ENCODE peak calls at places on chromosome 12, in four cellular contexts. F is omental fat pad; S is PC-3; N is CD8-positive, alpha-beta T cell. T is an unnamed sample.

GRCh38 chr12:113674302-113674701 is 202.6 kb upstream of the LHX5 start:
- DNase-seq in F (no peak), S (no peak), N (no peak), T (no peak)

GRCh38 chr12:93876360-93876759 is 199.2 kb downstream of the CRADD start:
- DNase-seq in F (no peak), S (no peak), N (no peak), T (no peak)

GRCh38 chr12:108722992-108723766 is 8.1 kb downstream of the CORO1C start:
- DNase-seq in F (no peak), S (peak), N (no peak), T (peak)

GRCh38 chr12:30015661-30016060 is 231.9 kb upstream of the TMTC1 start:
- DNase-seq in F (no peak), S (no peak), N (no peak), T (peak)

GRCh38 chr12:116172224-116172849 is 105.2 kb downstream of the MED13L start:
- DNase-seq in F (no peak), S (no peak), N (no peak), T (no peak)

GRCh38 chr12:70367268-70368141 is 1.4 kb downstream of the KCNMB4 start:
- DNase-seq in F (no peak), S (no peak), N (no peak), T (no peak)

GRCh38 chr12:123058980-123059379 is 78.5 kb downstream of the ARL6IP4 start:
- DNase-seq in F (no peak), S (no peak), N (no peak), T (no peak)

GRCh38 chr12:40049268-40049667 is 56.6 kb downstream of the SLC2A13 start:
- DNase-seq in F (no peak), S (no peak), N (no peak), T (no peak)

GRCh38 chr12:93894391-93895095 is 217.4 kb downstream of the CRADD start:
- DNase-seq in F (peak), S (no peak), N (no peak), T (no peak)

GRCh38 chr12:106739815-106740552 is 34.5 kb upstream of the RIC8B start:
- DNase-seq in F (no peak), S (peak), N (no peak), T (no peak)

GRCh38 chr12:39227218-39227617 is 215.7 kb downstream of the KIF21A start:
- DNase-seq in F (no peak), S (no peak), N (no peak), T (no peak)

DNA sequence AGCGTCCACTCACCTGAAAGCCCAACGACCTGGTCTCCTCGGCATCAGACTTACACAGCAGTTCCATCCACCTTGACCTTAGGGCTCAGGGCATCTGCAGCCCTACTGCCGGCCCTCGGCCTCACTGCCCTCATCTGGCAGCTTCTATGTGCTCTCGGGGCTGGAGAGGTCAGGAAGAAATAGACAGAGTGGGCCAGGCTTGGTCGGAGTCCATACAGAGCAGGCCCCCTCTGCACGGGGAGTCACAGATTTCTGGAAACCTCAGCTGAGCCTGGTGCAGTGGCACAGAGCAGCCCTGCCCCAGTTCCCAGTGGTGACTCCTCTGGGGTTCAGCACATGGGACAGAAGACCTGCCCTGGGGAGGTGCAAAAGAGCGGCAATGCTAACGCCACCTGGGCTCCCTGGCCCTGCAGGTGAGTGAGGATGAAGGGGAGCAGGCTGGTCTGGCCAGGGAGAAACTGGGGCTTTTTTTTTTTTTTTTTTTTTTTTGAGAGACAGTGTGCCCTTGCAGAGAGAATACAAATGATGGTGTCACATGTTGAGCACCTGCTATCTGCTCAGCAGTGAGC is 190.1 kb upstream of the PRMT8 start:
- DNase-seq in F (no peak), S (no peak), N (no peak), T (no peak)
- TF ChIP-seq CTCF in F (no peak), S (peak), N (no peak), T (no peak)

GRCh38 chr12:64583395-64584172 is 26.7 kb upstream of the RASSF3 start:
- DNase-seq in F (no peak), S (no peak), N (no peak), T (no peak)

GRCh38 chr12:64585085-64585484 is 25.2 kb upstream of the RASSF3 start:
- DNase-seq in F (no peak), S (no peak), N (no peak), T (no peak)

GRCh38 chr12:64590183-64590582 is 20.1 kb upstream of the RASSF3 start:
- DNase-seq in F (no peak), S (no peak), N (no peak), T (no peak)

GRCh38 chr12:64584173-64584555 is 26.1 kb upstream of the RASSF3 start:
- DNase-seq in F (no peak), S (no peak), N (no peak), T (no peak)

GRCh38 chr12:64587447-64587846 is 22.8 kb upstream of the RASSF3 start:
- DNase-seq in F (no peak), S (no peak), N (no peak), T (no peak)
- TF ChIP-seq CTCF in F (no peak), S (no peak), N (no peak), T (no peak)

GRCh38 chr12:6904280-6905276 is at the start of gene LRRC23:
- DNase-seq in F (peak), S (peak), N (peak), T (peak)
- TF ChIP-seq CTCF in F (no peak), S (no peak), N (no peak), T (no peak)

GRCh38 chr12:60684988-60685655 is 1089.3 kb downstream of the SLC16A7 start:
- DNase-seq in F (no peak), S (no peak), N (no peak), T (no peak)
- TF ChIP-seq CTCF in F (no peak), S (no peak), N (no peak), T (no peak)

GRCh38 chr12:127362121-127362520 is 904.8 kb upstream of the TMEM132C start:
- DNase-seq in F (no peak), S (no peak), N (no peak), T (no peak)

GRCh38 chr12:127360580-127360979 is 906.4 kb upstream of the TMEM132C start:
- DNase-seq in F (no peak), S (no peak), N (no peak), T (no peak)

DNA sequence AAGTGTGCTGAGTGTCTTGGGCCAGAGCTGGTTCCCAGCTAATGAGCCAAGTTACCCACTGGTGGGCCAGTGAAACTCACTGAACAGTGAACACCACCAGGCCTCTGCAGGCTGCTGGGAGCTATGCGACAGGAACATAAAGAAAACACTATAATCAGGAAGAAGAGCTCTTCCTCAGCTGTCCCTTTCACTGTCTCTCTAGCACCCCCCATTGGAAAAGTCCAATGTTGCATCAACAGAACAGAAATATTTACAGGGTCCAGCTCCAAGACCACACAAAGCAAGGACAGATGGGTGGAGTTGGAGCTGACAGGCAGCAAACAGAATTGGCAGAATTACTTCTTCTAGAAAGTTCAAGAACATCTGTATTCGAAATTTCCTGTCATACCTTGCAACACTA is 903.6 kb upstream of the TMEM132C start:
- DNase-seq in F (no peak), S (peak), N (no peak), T (no peak)
- TF ChIP-seq CTCF in F (no peak), S (peak), N (no peak), T (peak)

GRCh38 chr12:9813821-9814798 is 13.2 kb upstream of the KLRF1 start:
- DNase-seq in F (peak), S (peak), N (peak), T (no peak)
- TF ChIP-seq CTCF in F (no peak), S (peak), N (peak), T (peak)

GRCh38 chr12:125184213-125184952 is 119.1 kb downstream of the AACS start:
- DNase-seq in F (no peak), S (no peak), N (no peak), T (no peak)

GRCh38 chr12:125186471-125187147 is 121.4 kb downstream of the AACS start:
- DNase-seq in F (no peak), S (no peak), N (no peak), T (no peak)

GRCh38 chr12:125187148-125187733 is 122.0 kb downstream of the AACS start:
- DNase-seq in F (no peak), S (no peak), N (no peak), T (peak)

GRCh38 chr12:125185311-125185739 is 120.1 kb downstream of the AACS start:
- DNase-seq in F (no peak), S (no peak), N (no peak), T (no peak)

GRCh38 chr12:125185740-125186470 is 120.7 kb downstream of the AACS start:
- DNase-seq in F (no peak), S (peak), N (no peak), T (no peak)
- TF ChIP-seq CTCF in F (no peak), S (no peak), N (no peak), T (peak)